ENCODE peak calls at places on chromosome 17, in eight cellular contexts. X is omental fat pad, I is cardiac fibroblast, N is foreskin fibroblast, F is astrocyte of the spinal cord, R is fibroblast of pulmonary artery, K is B cell, Z is neural crest cell. J is an unnamed sample.

GRCh38 chr17:33508215-33508614 is 215.1 kb upstream of the ASIC2 start:
- DNase-seq in K (no peak), X (no peak), I (no peak), F (no peak), R (no peak), Z (no peak), N (no peak), J (no peak)

GRCh38 chr17:68403122-68403521 is 54.2 kb downstream of the WIPI1 start:
- DNase-seq in Z (no peak), R (no peak), K (no peak), N (no peak), X (no peak), F (no peak), I (no peak), J (no peak)

GRCh38 chr17:66115246-66115645 is 76.7 kb downstream of the CEP112 start:
- DNase-seq in I (peak), R (peak), F (no peak), Z (no peak), N (peak), K (no peak), X (no peak), J (no peak)

GRCh38 chr17:82291582-82292250 is 18.2 kb upstream of the CSNK1D start:
- DNase-seq in Z (no peak), R (no peak), F (no peak), X (no peak), N (no peak), I (no peak), K (no peak), J (no peak)

GRCh38 chr17:4936436-4936835 is 3.4 kb downstream of the SLC25A11 start:
- DNase-seq in Z (no peak), R (no peak), F (no peak), K (no peak), N (no peak), I (no peak), X (no peak), J (no peak)

GRCh38 chr17:66627985-66628384 is 206.9 kb upstream of the CACNG5 start:
- DNase-seq in I (no peak), K (no peak), Z (no peak), N (no peak), R (no peak), F (peak), X (no peak), J (no peak)

GRCh38 chr17:48161127-48161905 is 53.8 kb downstream of the SNX11 start:
- DNase-seq in K (no peak), N (no peak), X (no peak), F (no peak), I (no peak), R (no peak), Z (no peak), J (no peak)

GRCh38 chr17:50325906-50326305 is 20.0 kb upstream of the XYLT2 start:
- DNase-seq in X (no peak), N (no peak), R (no peak), K (no peak), I (no peak), Z (no peak), F (no peak), J (no peak)

GRCh38 chr17:39484178-39484577 is 22.9 kb downstream of the CDK12 start:
- DNase-seq in X (no peak), F (no peak), N (no peak), R (no peak), Z (no peak), K (no peak), I (no peak), J (no peak)

GRCh38 chr17:60600490-60601431 is 768 bp downstream of the PPM1D start:
- DNase-seq in N (peak), Z (peak), F (peak), K (peak), X (peak), R (peak), I (peak), J (no peak)

GRCh38 chr17:74960739-74961342 is 11.7 kb downstream of the HID1 start:
- DNase-seq in K (no peak), F (peak), R (peak), X (no peak), I (peak), Z (peak), N (no peak), J (no peak)

GRCh38 chr17:4420692-4421131 is 13.0 kb upstream of the SPNS3 start:
- DNase-seq in I (peak), Z (peak), N (peak), R (peak), X (no peak), F (peak), K (peak), J (peak)

GRCh38 chr17:12737740-12738469 is 51.4 kb upstream of the ARHGAP44 start:
- DNase-seq in N (no peak), I (no peak), Z (no peak), K (no peak), X (no peak), F (no peak), R (no peak), J (no peak)

GRCh38 chr17:44916781-44917241 is 1.5 kb upstream of the GFAP start:
- DNase-seq in N (peak), F (peak), R (peak), X (no peak), K (no peak), Z (no peak), I (no peak), J (no peak)

GRCh38 chr17:28970879-28971278 is 19.6 kb upstream of the PHF12 start:
- DNase-seq in K (no peak), I (no peak), F (no peak), N (no peak), R (no peak), Z (no peak), X (no peak), J (no peak)

GRCh38 chr17:56449176-56449575 is 144.3 kb upstream of the NOG start:
- DNase-seq in R (no peak), K (no peak), N (no peak), X (no peak), Z (no peak), I (no peak), F (no peak), J (no peak)

GRCh38 chr17:21214777-21215541 is 998 bp upstream of the TMEM11 start:
- DNase-seq in I (no peak), R (peak), K (no peak), Z (peak), N (no peak), X (no peak), F (no peak), J (no peak)

GRCh38 chr17:21213005-21213404 is 956 bp downstream of the TMEM11 start:
- DNase-seq in Z (no peak), X (no peak), I (no peak), K (no peak), F (no peak), N (no peak), R (no peak), J (no peak)

GRCh38 chr17:21215935-21216334 is 2.0 kb upstream of the TMEM11 start:
- DNase-seq in K (no peak), R (peak), F (no peak), I (peak), Z (no peak), X (no peak), N (no peak), J (no peak)

GRCh38 chr17:21213491-21214014 is 408 bp downstream of the TMEM11 start:
- DNase-seq in I (no peak), N (peak), K (no peak), Z (no peak), X (peak), F (no peak), R (peak), J (no peak)

DNA sequence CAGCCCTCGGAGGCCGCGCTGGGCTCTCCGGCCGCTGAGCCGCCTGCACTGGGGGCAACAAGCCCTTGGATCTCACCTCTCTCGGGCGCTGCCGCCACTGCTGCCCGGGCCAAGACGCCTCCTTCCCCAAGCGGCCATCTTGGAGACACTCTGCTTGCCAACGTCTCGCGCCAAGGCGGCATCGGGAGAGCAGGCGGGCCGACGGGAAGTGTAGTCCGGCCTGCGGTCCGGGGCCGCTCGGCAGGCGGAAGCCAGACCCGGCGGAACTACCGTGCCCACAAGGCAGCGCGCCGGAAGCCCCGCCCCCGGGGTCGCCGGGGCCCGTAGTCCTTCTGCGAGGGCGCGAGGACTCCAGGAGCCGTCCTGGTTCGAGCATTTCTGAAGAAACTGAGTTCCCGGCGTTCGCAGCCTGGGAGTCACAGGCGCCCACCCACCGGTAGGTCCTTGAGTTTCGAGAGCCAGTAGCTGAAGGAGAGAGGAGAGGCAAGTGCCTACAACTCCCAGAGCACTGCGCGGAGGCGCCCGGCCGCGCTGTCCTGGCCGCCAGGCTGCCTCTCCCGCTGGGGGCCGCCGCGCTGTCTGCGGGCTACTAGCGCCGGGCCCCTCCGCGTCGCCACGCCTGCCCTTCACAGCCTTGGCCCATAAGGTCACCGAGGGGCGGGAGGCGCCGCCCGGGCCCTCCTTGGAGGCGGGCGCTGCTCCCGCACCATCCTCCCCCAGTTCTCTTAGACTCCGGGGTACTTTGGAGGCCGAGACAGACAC is at the start of gene TMEM11:
- DNase-seq in R (peak), K (peak), X (peak), Z (peak), I (peak), F (peak), N (peak), J (peak)
- TF ChIP-seq CTCF in R (no peak), K (no peak), X (no peak), Z (peak), I (no peak), F (peak), N (no peak), J (no peak)

GRCh38 chr17:80003969-80004368 is 31.7 kb downstream of the TBC1D16 start:
- DNase-seq in F (no peak), X (no peak), N (no peak), Z (no peak), R (no peak), K (no peak), I (no peak), J (no peak)

GRCh38 chr17:80007939-80008338 is 27.7 kb downstream of the TBC1D16 start:
- DNase-seq in R (no peak), X (no peak), F (no peak), Z (no peak), K (no peak), I (no peak), N (no peak), J (no peak)

GRCh38 chr17:80006339-80006720 is 29.3 kb downstream of the TBC1D16 start:
- DNase-seq in N (no peak), K (no peak), Z (no peak), F (no peak), R (no peak), X (no peak), I (no peak), J (no peak)

GRCh38 chr17:80007009-80007752 is 28.5 kb downstream of the TBC1D16 start:
- DNase-seq in R (no peak), Z (no peak), X (no peak), K (no peak), N (no peak), F (no peak), I (no peak), J (no peak)

GRCh38 chr17:80005360-80006338 is 30.0 kb downstream of the TBC1D16 start:
- DNase-seq in I (peak), R (peak), X (no peak), K (peak), F (peak), Z (peak), N (no peak), J (no peak)
- TF ChIP-seq CTCF in I (peak), R (peak), X (no peak), K (peak), F (peak), Z (peak), N (peak), J (peak)

DNA sequence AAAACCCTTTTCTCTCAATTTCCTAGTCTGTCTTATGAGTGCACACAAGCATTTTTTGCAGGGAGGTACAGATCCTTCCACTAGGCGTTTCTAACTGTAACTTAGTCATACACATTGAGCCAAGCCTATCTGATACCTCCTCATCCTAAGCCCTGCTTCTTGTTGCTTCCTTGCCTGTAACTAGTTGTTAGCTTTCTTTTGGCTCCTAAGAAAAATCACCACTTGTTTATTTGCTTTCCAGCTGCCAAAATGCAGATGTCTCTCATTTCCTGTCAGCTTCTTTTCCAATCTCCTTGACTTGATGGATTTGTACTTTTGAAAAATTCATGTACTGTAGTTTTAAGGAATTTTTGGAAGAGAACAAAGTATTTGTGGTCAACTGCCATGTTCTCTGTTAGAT is 73.7 kb downstream of the TNRC6C start:
- DNase-seq in N (peak), R (peak), Z (no peak), F (peak), X (no peak), I (peak), K (no peak), J (no peak)
- TF ChIP-seq CTCF in N (no peak), R (no peak), Z (no peak), F (no peak), X (no peak), I (no peak), K (no peak), J (no peak)

GRCh38 chr17:43873815-43874214 is 26.8 kb downstream of the CD300LG start:
- DNase-seq in X (no peak), K (no peak), I (no peak), N (no peak), F (no peak), Z (no peak), R (no peak), J (no peak)

GRCh38 chr17:43875476-43876147 is 28.6 kb downstream of the CD300LG start:
- DNase-seq in N (no peak), R (no peak), I (peak), Z (no peak), K (no peak), X (no peak), F (no peak), J (no peak)

GRCh38 chr17:43874293-43874692 is 27.3 kb downstream of the CD300LG start:
- DNase-seq in Z (no peak), K (no peak), I (no peak), N (no peak), F (no peak), R (no peak), X (no peak), J (no peak)

GRCh38 chr17:43871947-43872690 is 25.1 kb downstream of the CD300LG start:
- DNase-seq in K (no peak), R (no peak), F (no peak), Z (no peak), I (no peak), N (no peak), X (no peak), J (no peak)

GRCh38 chr17:43873091-43873490 is 26.1 kb downstream of the CD300LG start:
- DNase-seq in I (no peak), Z (no peak), F (no peak), K (no peak), N (no peak), R (no peak), X (no peak), J (no peak)
- TF ChIP-seq CTCF in I (no peak), Z (no peak), F (peak), K (no peak), N (no peak), R (no peak), X (no peak), J (no peak)

GRCh38 chr17:7393613-7394451 is 493 bp downstream of the PLSCR3 start:
- DNase-seq in N (no peak), R (no peak), F (no peak), K (peak), I (no peak), X (no peak), Z (no peak), J (no peak)

GRCh38 chr17:7392696-7393612 is 1.4 kb downstream of the PLSCR3 start:
- DNase-seq in F (no peak), N (no peak), X (no peak), Z (no peak), R (no peak), I (no peak), K (no peak), J (no peak)

GRCh38 chr17:7391307-7391706 is 3.0 kb downstream of the PLSCR3 start:
- DNase-seq in R (no peak), N (no peak), F (no peak), X (no peak), Z (no peak), I (no peak), K (no peak), J (no peak)

GRCh38 chr17:7396147-7396546 is 1.8 kb upstream of the PLSCR3 start:
- DNase-seq in R (no peak), Z (no peak), F (no peak), N (no peak), X (no peak), I (no peak), K (no peak), J (no peak)

GRCh38 chr17:7394452-7395191 is at the start of gene PLSCR3:
- DNase-seq in R (peak), Z (peak), K (peak), N (peak), F (peak), X (no peak), I (peak), J (no peak)
- TF ChIP-seq CTCF in R (peak), Z (peak), K (peak), N (peak), F (peak), X (no peak), I (peak), J (peak)

GRCh38 chr17:8151120-8151640 is 1.0 kb downstream of the PER1 start:
- DNase-seq in R (peak), I (peak), K (peak), N (peak), X (peak), F (peak), Z (peak), J (no peak)
- TF ChIP-seq CTCF in R (no peak), I (no peak), K (no peak), N (no peak), X (no peak), F (no peak), Z (no peak), J (no peak)

GRCh38 chr17:14203392-14203791 is 33.3 kb downstream of the CDRT15 start:
- DNase-seq in N (no peak), X (no peak), K (no peak), R (peak), Z (no peak), F (no peak), I (peak), J (no peak)
- TF ChIP-seq CTCF in N (peak), X (no peak), K (no peak), R (peak), Z (peak), F (peak), I (peak), J (peak)

DNA sequence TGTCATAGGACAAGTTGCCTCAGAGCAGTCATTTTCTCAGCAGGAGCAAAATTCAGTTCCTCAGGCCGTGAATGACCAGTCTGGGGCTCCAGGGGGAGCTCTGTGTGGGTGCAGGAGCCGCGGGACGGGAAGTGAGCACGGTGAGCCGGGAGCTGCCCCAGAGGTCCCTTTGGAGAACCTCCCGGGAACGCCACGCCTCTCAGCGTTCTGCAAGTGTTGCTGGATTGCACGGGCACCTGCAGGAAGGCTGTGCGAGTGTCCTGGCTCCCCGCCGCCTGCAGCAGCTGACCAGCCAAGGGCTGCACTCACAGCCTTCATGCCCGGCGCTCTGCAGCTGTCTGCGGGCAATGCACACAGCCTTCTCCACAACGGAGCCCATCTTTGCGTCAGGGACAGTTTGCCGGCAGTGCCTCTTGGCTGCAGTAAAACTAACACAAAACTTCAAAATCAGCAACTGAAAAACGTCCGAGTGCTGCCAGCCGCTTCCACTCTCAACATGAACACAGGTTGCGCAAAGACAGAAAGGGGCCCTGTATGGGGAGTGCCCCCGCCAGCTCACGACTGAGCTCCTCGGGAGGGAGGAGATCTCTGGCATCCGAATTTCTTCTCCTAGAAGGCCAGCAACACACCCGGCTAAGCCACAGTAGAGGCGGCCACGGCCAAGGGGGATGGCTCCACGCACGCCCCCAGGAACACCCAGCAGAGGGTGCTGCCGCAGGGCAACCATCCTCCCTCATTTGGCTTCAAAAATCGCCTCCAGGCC is 16.0 kb downstream of the NDUFAF8 start:
- DNase-seq in N (peak), R (peak), I (peak), Z (peak), X (no peak), F (peak), K (no peak), J (no peak)
- TF ChIP-seq CTCF in N (peak), R (peak), I (peak), Z (peak), X (no peak), F (peak), K (no peak), J (peak)

DNA sequence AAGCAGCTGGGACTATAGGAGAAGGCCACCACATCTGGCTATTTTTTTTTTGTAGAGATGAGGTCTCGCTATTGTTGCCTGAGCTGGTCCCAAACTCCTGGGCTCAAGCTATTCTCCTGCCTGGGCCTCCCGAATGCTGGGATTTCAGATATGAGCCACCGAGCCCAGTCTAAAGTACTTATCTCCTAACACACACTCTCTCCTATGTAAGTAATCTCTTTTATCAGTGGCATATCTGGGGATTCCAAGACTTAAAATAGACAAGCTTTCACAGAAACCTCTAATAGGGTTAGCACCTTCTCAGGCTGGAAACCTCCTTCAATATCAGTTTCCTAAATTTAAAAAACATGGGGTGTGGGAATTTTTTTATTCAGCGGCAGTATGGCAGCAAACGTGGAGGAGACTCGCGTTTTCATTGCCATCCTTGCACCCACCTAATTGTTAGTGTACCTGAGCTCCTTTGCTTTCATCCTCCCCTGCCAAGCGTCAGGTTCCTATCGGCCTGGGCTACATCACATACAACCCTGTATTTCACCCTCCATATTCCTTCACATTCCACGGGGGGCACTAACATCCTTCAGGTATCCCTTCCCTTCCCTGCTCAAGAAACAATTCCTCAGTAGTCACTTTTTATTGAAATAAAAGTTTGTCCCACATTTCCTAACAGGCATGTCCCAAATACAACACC is 1.1 kb downstream of the EZH1 start:
- DNase-seq in F (no peak), K (no peak), I (no peak), R (peak), Z (no peak), N (no peak), X (no peak), J (no peak)
- TF ChIP-seq CTCF in F (no peak), K (no peak), I (no peak), R (peak), Z (peak), N (peak), X (no peak), J (peak)

J was measured in epithelial cell of proximal tubule.